ENCODE peak calls at places on chromosomes 5 and 9, in nine cellular contexts. A is psoas muscle, K is fibroblast of lung, I is right cardiac atrium, H is IMR-90, F is mesenchymal stem cell, T is tibial nerve, Q is ovary, O is cardiac muscle cell. M is an unnamed sample. For H3K27me3, the result is how much of the 10 kb centered on the place peaks cover.

GRCh38 chr9:115604831-115605483 is 487.0 kb upstream of the TNC start:
- DNase-seq in A (no peak), K (peak), I (peak), H (peak), F (peak), T (no peak), Q (no peak), O (peak), M (peak)

GRCh38 chr9:114155967-114156294 is 594 bp downstream of the COL27A1 start:
- DNase-seq in A (no peak), K (no peak), I (no peak), H (no peak), F (no peak), T (no peak), Q (peak), O (no peak), M (no peak)

GRCh38 chr5:51384281-51384840 is 1.1 kb downstream of the ISL1 start:
- DNase-seq in A (no peak), K (no peak), I (no peak), H (no peak), F (peak), T (no peak), Q (no peak), O (no peak), M (no peak)

GRCh38 chr5:155546075-155546474 is 532.5 kb downstream of the KIF4B start:
- DNase-seq in A (no peak), K (no peak), I (no peak), H (no peak), F (no peak), T (no peak), Q (no peak), O (no peak), M (no peak)

GRCh38 chr9:25600501-25600900 is 77.7 kb downstream of the TUSC1 start:
- DNase-seq in A (no peak), K (no peak), I (no peak), H (no peak), F (no peak), T (no peak), Q (no peak), O (no peak), M (no peak)

GRCh38 chr9:113536483-113537226 is 73.1 kb downstream of the RGS3 start:
- DNase-seq in A (peak), K (peak), I (peak), H (no peak), F (peak), T (no peak), Q (peak), O (peak), M (no peak)

GRCh38 chr9:5650356-5651105 is 21.6 kb downstream of the RIC1 start:
- DNase-seq in A (no peak), K (no peak), I (no peak), H (no peak), F (no peak), T (no peak), Q (no peak), O (no peak), M (no peak)

GRCh38 chr5:87020099-87020934 is 247.4 kb upstream of the RASA1 start:
- DNase-seq in A (no peak), K (peak), I (peak), H (peak), F (peak), T (peak), Q (no peak), O (peak), M (peak)

GRCh38 chr5:72397836-72398235 is 77.7 kb downstream of the PTCD2 start:
- DNase-seq in A (no peak), K (no peak), I (no peak), H (no peak), F (no peak), T (no peak), Q (no peak), O (no peak), M (no peak)

GRCh38 chr5:73067213-73067612 is 53.2 kb upstream of the TMEM171 start:
- DNase-seq in A (no peak), K (peak), I (no peak), H (peak), F (no peak), T (no peak), Q (no peak), O (no peak), M (peak)

GRCh38 chr5:141483842-141484241 is 988 bp upstream of the PCDHGC4 start:
- DNase-seq in A (no peak), K (no peak), I (no peak), H (no peak), F (no peak), T (no peak), Q (no peak), O (no peak), M (no peak)

GRCh38 chr9:87834357-87834756 is 48.3 kb upstream of the SPATA31E1 start:
- DNase-seq in A (no peak), K (no peak), I (no peak), H (no peak), F (no peak), T (no peak), Q (no peak), O (peak), M (no peak)

GRCh38 chr5:96687080-96687479 is 24.9 kb downstream of the CAST start:
- DNase-seq in A (no peak), K (no peak), I (no peak), H (no peak), F (no peak), T (no peak), Q (no peak), O (no peak), M (no peak)

GRCh38 chr5:96691503-96692303 is 29.5 kb downstream of the CAST start:
- DNase-seq in A (no peak), K (no peak), I (no peak), H (peak), F (no peak), T (no peak), Q (no peak), O (peak), M (peak)

GRCh38 chr5:96683810-96684209 is 21.6 kb downstream of the CAST start:
- DNase-seq in A (no peak), K (no peak), I (no peak), H (no peak), F (no peak), T (no peak), Q (no peak), O (no peak), M (no peak)

GRCh38 chr5:96690906-96691305 is 28.7 kb downstream of the CAST start:
- DNase-seq in A (no peak), K (no peak), I (no peak), H (no peak), F (no peak), T (no peak), Q (no peak), O (no peak), M (no peak)

DNA sequence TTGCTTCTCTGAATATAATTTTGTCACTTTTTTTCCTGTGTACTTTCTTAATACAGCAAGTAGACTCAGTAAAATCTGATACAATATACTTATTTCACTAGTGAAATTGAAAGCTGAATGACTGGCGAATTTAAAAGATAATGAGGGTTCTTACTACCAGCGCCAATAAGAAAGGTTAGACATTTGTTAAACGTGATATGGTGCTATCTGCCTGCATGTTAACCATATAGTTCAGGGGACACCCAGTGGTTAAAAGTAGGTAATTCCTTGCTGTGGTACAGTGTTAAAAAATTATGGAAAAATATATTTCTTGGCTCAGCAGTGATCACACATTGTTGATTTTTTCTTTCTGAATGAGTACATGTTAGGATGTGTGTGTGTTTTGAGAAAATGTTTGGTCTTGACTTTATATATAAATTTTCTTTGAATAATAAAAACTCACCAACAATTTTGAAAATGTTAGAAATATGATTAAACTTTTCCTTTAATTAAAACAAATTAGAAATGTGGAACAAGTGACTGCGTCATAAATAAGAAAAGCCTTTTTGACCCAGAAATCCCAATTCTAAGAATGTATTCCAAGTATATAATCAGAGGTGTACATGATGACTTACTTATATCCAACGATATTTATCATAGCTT is 25.8 kb downstream of the CAST start:
- DNase-seq in A (no peak), K (peak), I (no peak), H (peak), F (peak), T (no peak), Q (no peak), O (peak), M (no peak)
- H3K4me3 ChIP-seq in A (no peak), K (no peak), I (no peak), H (no peak), F (no peak), T (no peak), Q (no peak), O (no peak), M (no peak)

GRCh38 chr5:93246093-93246855 is 334.7 kb downstream of the NR2F1-AS1 start:
- DNase-seq in A (no peak), K (peak), I (no peak), H (peak), F (peak), T (no peak), Q (peak), O (peak), M (no peak)

GRCh38 chr5:93249651-93250289 is 331.2 kb downstream of the NR2F1-AS1 start:
- DNase-seq in A (peak), K (peak), I (peak), H (peak), F (peak), T (no peak), Q (peak), O (peak), M (peak)

GRCh38 chr5:93243481-93243880 is 337.5 kb downstream of the NR2F1-AS1 start:
- DNase-seq in A (no peak), K (no peak), I (no peak), H (no peak), F (no peak), T (no peak), Q (no peak), O (no peak), M (no peak)

GRCh38 chr5:93247126-93247525 is 333.9 kb downstream of the NR2F1-AS1 start:
- DNase-seq in A (no peak), K (no peak), I (no peak), H (no peak), F (no peak), T (no peak), Q (no peak), O (no peak), M (no peak)

GRCh38 chr5:93245226-93245625 is 335.8 kb downstream of the NR2F1-AS1 start:
- DNase-seq in A (no peak), K (no peak), I (no peak), H (no peak), F (no peak), T (no peak), Q (no peak), O (no peak), M (no peak)
- H3K27me3 ChIP-seq in A (under half), K (under half), I (under half), H (under half), F (under half), T (under half), Q (under half), O (half or more), M (under half)

GRCh38 chr9:89754223-89754622 is 149.4 kb downstream of the GADD45G start:
- DNase-seq in A (no peak), K (no peak), I (no peak), H (no peak), F (no peak), T (no peak), Q (no peak), O (no peak), M (no peak)

GRCh38 chr9:89757776-89758528 is 153.1 kb downstream of the GADD45G start:
- DNase-seq in A (no peak), K (no peak), I (no peak), H (no peak), F (no peak), T (no peak), Q (no peak), O (no peak), M (no peak)

GRCh38 chr9:89759563-89759962 is 154.8 kb downstream of the GADD45G start:
- DNase-seq in A (no peak), K (no peak), I (no peak), H (no peak), F (no peak), T (no peak), Q (no peak), O (no peak), M (no peak)

GRCh38 chr9:89755835-89756234 is 151.0 kb downstream of the GADD45G start:
- DNase-seq in A (no peak), K (peak), I (peak), H (peak), F (peak), T (no peak), Q (no peak), O (peak), M (peak)

GRCh38 chr9:89756891-89757537 is 152.2 kb downstream of the GADD45G start:
- DNase-seq in A (peak), K (no peak), I (peak), H (no peak), F (peak), T (no peak), Q (no peak), O (peak), M (no peak)
- H3K4me3 ChIP-seq in A (no peak), K (no peak), I (no peak), H (no peak), F (no peak), T (no peak), Q (no peak), O (no peak), M (no peak)

GRCh38 chr5:90558344-90559192 is at the start of gene ADGRV1:
- DNase-seq in A (peak), K (peak), I (peak), H (peak), F (peak), T (peak), Q (peak), O (peak), M (peak)

GRCh38 chr5:90562331-90562730 is 3.7 kb downstream of the ADGRV1 start:
- DNase-seq in A (no peak), K (no peak), I (no peak), H (no peak), F (no peak), T (no peak), Q (no peak), O (no peak), M (no peak)

GRCh38 chr5:90563161-90563560 is 4.6 kb downstream of the ADGRV1 start:
- DNase-seq in A (no peak), K (no peak), I (no peak), H (no peak), F (no peak), T (no peak), Q (no peak), O (no peak), M (no peak)

GRCh38 chr5:90561766-90562165 is 3.2 kb downstream of the ADGRV1 start:
- DNase-seq in A (no peak), K (no peak), I (no peak), H (no peak), F (no peak), T (no peak), Q (no peak), O (no peak), M (no peak)

GRCh38 chr5:90560771-90561170 is 2.2 kb downstream of the ADGRV1 start:
- DNase-seq in A (no peak), K (no peak), I (no peak), H (no peak), F (no peak), T (no peak), Q (no peak), O (no peak), M (no peak)
- H3K27me3 ChIP-seq in A (under half), K (under half), I (under half), H (under half), F (half or more), T (under half), Q (under half), O (under half), M (under half)

GRCh38 chr9:89844075-89844474 is 239.3 kb downstream of the GADD45G start:
- DNase-seq in A (no peak), K (no peak), I (no peak), H (no peak), F (no peak), T (no peak), Q (no peak), O (no peak), M (no peak)
- H3K4me3 ChIP-seq in A (no peak), K (no peak), I (no peak), H (no peak), F (no peak), T (no peak), Q (no peak), O (no peak), M (no peak)

GRCh38 chr5:55226934-55227737 is at the start of gene MCIDAS:
- DNase-seq in A (peak), K (peak), I (peak), H (peak), F (peak), T (no peak), Q (no peak), O (peak), M (peak)

GRCh38 chr5:55223219-55223987 is 3.7 kb downstream of the MCIDAS start:
- DNase-seq in A (no peak), K (no peak), I (no peak), H (no peak), F (peak), T (no peak), Q (no peak), O (no peak), M (no peak)

GRCh38 chr5:55226027-55226933 is 835 bp downstream of the MCIDAS start:
- DNase-seq in A (no peak), K (peak), I (peak), H (peak), F (peak), T (no peak), Q (peak), O (peak), M (peak)

GRCh38 chr5:55223988-55224240 is 3.2 kb downstream of the MCIDAS start:
- DNase-seq in A (no peak), K (no peak), I (no peak), H (no peak), F (no peak), T (no peak), Q (no peak), O (no peak), M (no peak)

GRCh38 chr5:55225346-55225745 is 1.8 kb downstream of the MCIDAS start:
- DNase-seq in A (no peak), K (no peak), I (no peak), H (no peak), F (no peak), T (no peak), Q (no peak), O (no peak), M (no peak)
- H3K27me3 ChIP-seq in A (under half), K (half or more), I (under half), H (half or more), F (half or more), T (under half), Q (under half), O (half or more), M (under half)

DNA sequence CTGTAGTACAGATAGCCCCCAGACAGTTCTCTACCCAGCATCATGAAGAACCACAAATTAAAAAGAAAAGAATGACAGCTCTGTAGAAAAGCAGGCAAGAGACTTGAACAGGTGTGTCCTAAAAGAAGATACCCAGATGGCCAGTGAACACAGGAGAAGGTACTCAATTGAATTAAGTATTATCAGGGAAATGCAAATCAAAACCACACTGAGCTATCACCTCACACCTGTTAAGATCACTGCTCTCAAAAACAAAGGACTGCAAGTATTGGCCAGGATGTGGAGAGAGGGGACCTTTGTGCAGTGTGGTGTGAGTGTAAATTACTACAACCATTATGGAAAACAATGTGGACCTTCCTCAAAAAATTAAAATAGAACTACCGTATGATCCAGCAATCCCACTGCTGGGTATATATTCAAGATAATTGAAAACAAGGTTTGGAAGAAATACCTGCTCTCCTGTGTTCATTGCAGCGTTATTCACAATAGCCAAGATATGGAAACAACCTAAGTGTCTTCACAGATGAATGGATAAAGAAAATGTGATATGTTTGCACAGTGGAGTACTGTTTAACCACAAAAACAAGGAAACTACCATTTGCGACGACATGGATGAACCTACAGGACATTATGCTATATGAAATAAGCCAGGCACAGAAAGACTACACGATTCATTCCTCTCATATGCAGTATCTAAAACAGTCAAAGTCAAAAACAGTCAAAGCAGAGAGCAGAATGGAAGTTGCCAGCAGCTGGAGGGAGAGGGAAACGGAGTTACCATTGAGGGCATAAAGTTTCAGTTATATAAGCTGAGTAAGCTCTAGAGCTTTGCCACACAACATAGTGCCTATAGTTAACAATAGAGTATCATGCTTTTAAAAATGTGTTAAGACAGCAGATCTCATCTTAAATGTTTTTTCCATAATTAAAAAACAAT is 102.6 kb downstream of the WNK2 start:
- DNase-seq in A (no peak), K (no peak), I (no peak), H (no peak), F (no peak), T (no peak), Q (no peak), O (no peak), M (no peak)
- H3K4me3 ChIP-seq in A (no peak), K (no peak), I (no peak), H (no peak), F (no peak), T (no peak), Q (no peak), O (no peak), M (no peak)

GRCh38 chr5:139896718-139897117 is 101.1 kb downstream of the PSD2 start:
- DNase-seq in A (no peak), K (no peak), I (no peak), H (no peak), F (no peak), T (no peak), Q (no peak), O (no peak), M (no peak)
- H3K27me3 ChIP-seq in A (under half), K (under half), I (under half), H (half or more), F (half or more), T (under half), Q (under half), O (under half), M (under half)

GRCh38 chr5:40831346-40832210 is 3.4 kb downstream of the RPL37 start:
- DNase-seq in A (no peak), K (peak), I (no peak), H (peak), F (no peak), T (no peak), Q (no peak), O (no peak), M (peak)
- H3K4me3 ChIP-seq in A (no peak), K (no peak), I (no peak), H (no peak), F (no peak), T (no peak), Q (no peak), O (no peak), M (no peak)

GRCh38 chr9:129735546-129735945 is 17.3 kb downstream of the PTGES start:
- DNase-seq in A (no peak), K (no peak), I (no peak), H (no peak), F (no peak), T (no peak), Q (no peak), O (no peak), M (no peak)
- H3K27me3 ChIP-seq in A (under half), K (under half), I (under half), H (under half), F (under half), T (under half), Q (under half), O (under half), M (under half)

M was measured in mammary epithelial cell.